ENCODE peak calls at places on chromosome 12, in nine cellular contexts. One of them, this sample, is unnamed.

GRCh38 chr12:5648692-5649338 is 216.9 kb downstream of the NTF3 start:
- DNase-seq in activated naive CD4-positive, alpha-beta T cell treated with anti-CD3 and anti-CD28 coated beads for 36 hours: no peak
- DNase-seq in iPS DF 19.7: peak; percentile 63
- DNase-seq in GM13976: no peak
- DNase-seq in CD8-positive, alpha-beta memory T cell: no peak
- DNase-seq in GM12865: peak; percentile 9
- DNase-seq in PC-3: peak; percentile 29
- DNase-seq in NCI-H1092: peak; percentile 84
- DNase-seq in stimulated activated CD4-positive, alpha-beta T cell treated with anti-CD3 and anti-CD28 coated beads, Interleukin-1b, Interleukin-23, amount 100 ng/mL, for 24 hours: no peak
- DNase-seq in this sample: peak; percentile 14

GRCh38 chr12:97716356-97716755 is 253.8 kb downstream of the RMST start:
- DNase-seq in activated naive CD4-positive, alpha-beta T cell treated with anti-CD3 and anti-CD28 coated beads for 36 hours: no peak
- DNase-seq in iPS DF 19.7: peak; percentile 9
- DNase-seq in GM13976: no peak
- DNase-seq in CD8-positive, alpha-beta memory T cell: no peak
- DNase-seq in GM12865: peak; percentile 41
- DNase-seq in PC-3: peak; percentile 41
- DNase-seq in NCI-H1092: no peak
- DNase-seq in stimulated activated CD4-positive, alpha-beta T cell treated with anti-CD3 and anti-CD28 coated beads, Interleukin-1b, Interleukin-23, amount 100 ng/mL, for 24 hours: no peak
- DNase-seq in this sample: no peak

GRCh38 chr12:42492267-42492666 is 97.3 kb downstream of the PRICKLE1 start:
- DNase-seq in activated naive CD4-positive, alpha-beta T cell treated with anti-CD3 and anti-CD28 coated beads for 36 hours: no peak
- DNase-seq in iPS DF 19.7: no peak
- DNase-seq in GM13976: no peak
- DNase-seq in CD8-positive, alpha-beta memory T cell: no peak
- DNase-seq in GM12865: no peak
- DNase-seq in PC-3: no peak
- DNase-seq in NCI-H1092: no peak
- DNase-seq in stimulated activated CD4-positive, alpha-beta T cell treated with anti-CD3 and anti-CD28 coated beads, Interleukin-1b, Interleukin-23, amount 100 ng/mL, for 24 hours: no peak
- DNase-seq in this sample: no peak

GRCh38 chr12:126027816-126028215 is 962.6 kb downstream of the AACS start:
- DNase-seq in activated naive CD4-positive, alpha-beta T cell treated with anti-CD3 and anti-CD28 coated beads for 36 hours: no peak
- DNase-seq in iPS DF 19.7: no peak
- DNase-seq in GM13976: no peak
- DNase-seq in CD8-positive, alpha-beta memory T cell: no peak
- DNase-seq in GM12865: no peak
- DNase-seq in PC-3: no peak
- DNase-seq in NCI-H1092: no peak
- DNase-seq in stimulated activated CD4-positive, alpha-beta T cell treated with anti-CD3 and anti-CD28 coated beads, Interleukin-1b, Interleukin-23, amount 100 ng/mL, for 24 hours: no peak
- DNase-seq in this sample: no peak

GRCh38 chr12:122974274-122974891 is 661 bp upstream of the OGFOD2 start:
- DNase-seq in activated naive CD4-positive, alpha-beta T cell treated with anti-CD3 and anti-CD28 coated beads for 36 hours: peak; percentile 100
- DNase-seq in iPS DF 19.7: peak; percentile 95
- DNase-seq in GM13976: peak; percentile 94
- DNase-seq in CD8-positive, alpha-beta memory T cell: peak; percentile 99
- DNase-seq in GM12865: peak; percentile 99
- DNase-seq in PC-3: peak; percentile 98
- DNase-seq in NCI-H1092: peak; percentile 95
- DNase-seq in stimulated activated CD4-positive, alpha-beta T cell treated with anti-CD3 and anti-CD28 coated beads, Interleukin-1b, Interleukin-23, amount 100 ng/mL, for 24 hours: peak; percentile 98
- DNase-seq in this sample: peak; percentile 97

GRCh38 chr12:62438098-62438692 is 28.4 kb upstream of the MON2 start:
- DNase-seq in activated naive CD4-positive, alpha-beta T cell treated with anti-CD3 and anti-CD28 coated beads for 36 hours: peak; percentile 70
- DNase-seq in iPS DF 19.7: no peak
- DNase-seq in GM13976: peak; percentile 57
- DNase-seq in CD8-positive, alpha-beta memory T cell: peak; percentile 62
- DNase-seq in GM12865: peak; percentile 63
- DNase-seq in PC-3: peak; percentile 75
- DNase-seq in NCI-H1092: no peak
- DNase-seq in stimulated activated CD4-positive, alpha-beta T cell treated with anti-CD3 and anti-CD28 coated beads, Interleukin-1b, Interleukin-23, amount 100 ng/mL, for 24 hours: peak; percentile 14
- DNase-seq in this sample: peak; percentile 50

GRCh38 chr12:68971404-68971803 is 38.4 kb upstream of the CPM start:
- DNase-seq in activated naive CD4-positive, alpha-beta T cell treated with anti-CD3 and anti-CD28 coated beads for 36 hours: no peak
- DNase-seq in iPS DF 19.7: no peak
- DNase-seq in GM13976: no peak
- DNase-seq in CD8-positive, alpha-beta memory T cell: no peak
- DNase-seq in GM12865: no peak
- DNase-seq in PC-3: peak; percentile 67
- DNase-seq in NCI-H1092: no peak
- DNase-seq in stimulated activated CD4-positive, alpha-beta T cell treated with anti-CD3 and anti-CD28 coated beads, Interleukin-1b, Interleukin-23, amount 100 ng/mL, for 24 hours: no peak
- DNase-seq in this sample: no peak

GRCh38 chr12:58966939-58967338 is 46.6 kb upstream of the LRIG3 start:
- DNase-seq in activated naive CD4-positive, alpha-beta T cell treated with anti-CD3 and anti-CD28 coated beads for 36 hours: no peak
- DNase-seq in iPS DF 19.7: no peak
- DNase-seq in GM13976: no peak
- DNase-seq in CD8-positive, alpha-beta memory T cell: no peak
- DNase-seq in GM12865: no peak
- DNase-seq in PC-3: no peak
- DNase-seq in NCI-H1092: no peak
- DNase-seq in stimulated activated CD4-positive, alpha-beta T cell treated with anti-CD3 and anti-CD28 coated beads, Interleukin-1b, Interleukin-23, amount 100 ng/mL, for 24 hours: no peak
- DNase-seq in this sample: no peak

GRCh38 chr12:50568338-50569155 is 63.8 kb downstream of the DIP2B start:
- DNase-seq in activated naive CD4-positive, alpha-beta T cell treated with anti-CD3 and anti-CD28 coated beads for 36 hours: no peak
- DNase-seq in iPS DF 19.7: no peak
- DNase-seq in GM13976: no peak
- DNase-seq in CD8-positive, alpha-beta memory T cell: no peak
- DNase-seq in GM12865: no peak
- DNase-seq in PC-3: no peak
- DNase-seq in NCI-H1092: no peak
- DNase-seq in stimulated activated CD4-positive, alpha-beta T cell treated with anti-CD3 and anti-CD28 coated beads, Interleukin-1b, Interleukin-23, amount 100 ng/mL, for 24 hours: no peak
- DNase-seq in this sample: no peak

GRCh38 chr12:2640709-2641108 is 154.1 kb upstream of the FKBP4 start:
- DNase-seq in activated naive CD4-positive, alpha-beta T cell treated with anti-CD3 and anti-CD28 coated beads for 36 hours: no peak
- DNase-seq in iPS DF 19.7: no peak
- DNase-seq in GM13976: no peak
- DNase-seq in CD8-positive, alpha-beta memory T cell: no peak
- DNase-seq in GM12865: no peak
- DNase-seq in PC-3: peak; percentile 81
- DNase-seq in NCI-H1092: no peak
- DNase-seq in stimulated activated CD4-positive, alpha-beta T cell treated with anti-CD3 and anti-CD28 coated beads, Interleukin-1b, Interleukin-23, amount 100 ng/mL, for 24 hours: no peak
- DNase-seq in this sample: no peak

GRCh38 chr12:68180792-68181744 is 21.5 kb upstream of the IFNG start:
- DNase-seq in activated naive CD4-positive, alpha-beta T cell treated with anti-CD3 and anti-CD28 coated beads for 36 hours: peak; percentile 70
- DNase-seq in iPS DF 19.7: no peak
- DNase-seq in GM13976: no peak
- DNase-seq in CD8-positive, alpha-beta memory T cell: peak; percentile 58
- DNase-seq in GM12865: peak; percentile 8
- DNase-seq in PC-3: no peak
- DNase-seq in NCI-H1092: no peak
- DNase-seq in stimulated activated CD4-positive, alpha-beta T cell treated with anti-CD3 and anti-CD28 coated beads, Interleukin-1b, Interleukin-23, amount 100 ng/mL, for 24 hours: no peak
- DNase-seq in this sample: peak; percentile 20

GRCh38 chr12:112218150-112218549 is 92.8 kb downstream of the TRAFD1 start:
- DNase-seq in activated naive CD4-positive, alpha-beta T cell treated with anti-CD3 and anti-CD28 coated beads for 36 hours: no peak
- DNase-seq in iPS DF 19.7: no peak
- DNase-seq in GM13976: no peak
- DNase-seq in CD8-positive, alpha-beta memory T cell: no peak
- DNase-seq in GM12865: no peak
- DNase-seq in PC-3: no peak
- DNase-seq in NCI-H1092: no peak
- DNase-seq in stimulated activated CD4-positive, alpha-beta T cell treated with anti-CD3 and anti-CD28 coated beads, Interleukin-1b, Interleukin-23, amount 100 ng/mL, for 24 hours: no peak
- DNase-seq in this sample: no peak

GRCh38 chr12:90043264-90043663 is 334.6 kb upstream of the ATP2B1 start:
- DNase-seq in activated naive CD4-positive, alpha-beta T cell treated with anti-CD3 and anti-CD28 coated beads for 36 hours: no peak
- DNase-seq in iPS DF 19.7: no peak
- DNase-seq in GM13976: no peak
- DNase-seq in CD8-positive, alpha-beta memory T cell: no peak
- DNase-seq in GM12865: no peak
- DNase-seq in PC-3: peak; percentile 32
- DNase-seq in NCI-H1092: no peak
- DNase-seq in stimulated activated CD4-positive, alpha-beta T cell treated with anti-CD3 and anti-CD28 coated beads, Interleukin-1b, Interleukin-23, amount 100 ng/mL, for 24 hours: no peak
- DNase-seq in this sample: no peak

GRCh38 chr12:26198742-26199141 is 3.4 kb downstream of the SSPN start:
- DNase-seq in activated naive CD4-positive, alpha-beta T cell treated with anti-CD3 and anti-CD28 coated beads for 36 hours: no peak
- DNase-seq in iPS DF 19.7: no peak
- DNase-seq in GM13976: no peak
- DNase-seq in CD8-positive, alpha-beta memory T cell: no peak
- DNase-seq in GM12865: no peak
- DNase-seq in PC-3: peak; percentile 78
- DNase-seq in NCI-H1092: no peak
- DNase-seq in stimulated activated CD4-positive, alpha-beta T cell treated with anti-CD3 and anti-CD28 coated beads, Interleukin-1b, Interleukin-23, amount 100 ng/mL, for 24 hours: no peak
- DNase-seq in this sample: no peak

GRCh38 chr12:31105668-31106067 is 32.0 kb downstream of the DDX11 start:
- DNase-seq in activated naive CD4-positive, alpha-beta T cell treated with anti-CD3 and anti-CD28 coated beads for 36 hours: no peak
- DNase-seq in iPS DF 19.7: no peak
- DNase-seq in GM13976: no peak
- DNase-seq in CD8-positive, alpha-beta memory T cell: no peak
- DNase-seq in GM12865: no peak
- DNase-seq in PC-3: no peak
- DNase-seq in NCI-H1092: no peak
- DNase-seq in stimulated activated CD4-positive, alpha-beta T cell treated with anti-CD3 and anti-CD28 coated beads, Interleukin-1b, Interleukin-23, amount 100 ng/mL, for 24 hours: no peak
- DNase-seq in this sample: no peak

GRCh38 chr12:42921741-42922511 is 332.4 kb upstream of the PRICKLE1 start:
- DNase-seq in activated naive CD4-positive, alpha-beta T cell treated with anti-CD3 and anti-CD28 coated beads for 36 hours: no peak
- DNase-seq in iPS DF 19.7: no peak
- DNase-seq in GM13976: no peak
- DNase-seq in CD8-positive, alpha-beta memory T cell: no peak
- DNase-seq in GM12865: no peak
- DNase-seq in PC-3: peak; percentile 64
- DNase-seq in NCI-H1092: no peak
- DNase-seq in stimulated activated CD4-positive, alpha-beta T cell treated with anti-CD3 and anti-CD28 coated beads, Interleukin-1b, Interleukin-23, amount 100 ng/mL, for 24 hours: no peak
- DNase-seq in this sample: no peak

GRCh38 chr12:20283467-20283866 is 84.9 kb upstream of the PDE3A start:
- DNase-seq in activated naive CD4-positive, alpha-beta T cell treated with anti-CD3 and anti-CD28 coated beads for 36 hours: no peak
- DNase-seq in iPS DF 19.7: no peak
- DNase-seq in GM13976: no peak
- DNase-seq in CD8-positive, alpha-beta memory T cell: no peak
- DNase-seq in GM12865: no peak
- DNase-seq in PC-3: no peak
- DNase-seq in NCI-H1092: no peak
- DNase-seq in stimulated activated CD4-positive, alpha-beta T cell treated with anti-CD3 and anti-CD28 coated beads, Interleukin-1b, Interleukin-23, amount 100 ng/mL, for 24 hours: no peak
- DNase-seq in this sample: no peak

GRCh38 chr12:75974323-75975273 is 57.0 kb downstream of the PHLDA1 start:
- DNase-seq in activated naive CD4-positive, alpha-beta T cell treated with anti-CD3 and anti-CD28 coated beads for 36 hours: no peak
- DNase-seq in iPS DF 19.7: no peak
- DNase-seq in GM13976: no peak
- DNase-seq in CD8-positive, alpha-beta memory T cell: no peak
- DNase-seq in GM12865: no peak
- DNase-seq in PC-3: no peak
- DNase-seq in NCI-H1092: no peak
- DNase-seq in stimulated activated CD4-positive, alpha-beta T cell treated with anti-CD3 and anti-CD28 coated beads, Interleukin-1b, Interleukin-23, amount 100 ng/mL, for 24 hours: no peak
- DNase-seq in this sample: no peak

GRCh38 chr12:102342281-102343006 is 137.9 kb downstream of the IGF1 start:
- DNase-seq in activated naive CD4-positive, alpha-beta T cell treated with anti-CD3 and anti-CD28 coated beads for 36 hours: no peak
- DNase-seq in iPS DF 19.7: no peak
- DNase-seq in GM13976: no peak
- DNase-seq in CD8-positive, alpha-beta memory T cell: no peak
- DNase-seq in GM12865: no peak
- DNase-seq in PC-3: no peak
- DNase-seq in NCI-H1092: no peak
- DNase-seq in stimulated activated CD4-positive, alpha-beta T cell treated with anti-CD3 and anti-CD28 coated beads, Interleukin-1b, Interleukin-23, amount 100 ng/mL, for 24 hours: no peak
- DNase-seq in this sample: no peak

GRCh38 chr12:132640936-132641335 is 22.4 kb downstream of the P2RX2 start:
- DNase-seq in activated naive CD4-positive, alpha-beta T cell treated with anti-CD3 and anti-CD28 coated beads for 36 hours: no peak
- DNase-seq in iPS DF 19.7: no peak
- DNase-seq in GM13976: no peak
- DNase-seq in CD8-positive, alpha-beta memory T cell: peak; percentile 21
- DNase-seq in GM12865: no peak
- DNase-seq in PC-3: no peak
- DNase-seq in NCI-H1092: no peak
- DNase-seq in stimulated activated CD4-positive, alpha-beta T cell treated with anti-CD3 and anti-CD28 coated beads, Interleukin-1b, Interleukin-23, amount 100 ng/mL, for 24 hours: no peak
- DNase-seq in this sample: no peak

GRCh38 chr12:107372229-107372658 is 278.9 kb upstream of the CRY1 start:
- DNase-seq in activated naive CD4-positive, alpha-beta T cell treated with anti-CD3 and anti-CD28 coated beads for 36 hours: peak; percentile 72
- DNase-seq in iPS DF 19.7: no peak
- DNase-seq in GM13976: no peak
- DNase-seq in CD8-positive, alpha-beta memory T cell: peak; percentile 50
- DNase-seq in GM12865: peak; percentile 5
- DNase-seq in PC-3: no peak
- DNase-seq in NCI-H1092: no peak
- DNase-seq in stimulated activated CD4-positive, alpha-beta T cell treated with anti-CD3 and anti-CD28 coated beads, Interleukin-1b, Interleukin-23, amount 100 ng/mL, for 24 hours: no peak
- DNase-seq in this sample: no peak

GRCh38 chr12:49609875-49610154 is 4.4 kb upstream of the FAM186B start:
- DNase-seq in activated naive CD4-positive, alpha-beta T cell treated with anti-CD3 and anti-CD28 coated beads for 36 hours: no peak
- DNase-seq in iPS DF 19.7: no peak
- DNase-seq in GM13976: no peak
- DNase-seq in CD8-positive, alpha-beta memory T cell: no peak
- DNase-seq in GM12865: no peak
- DNase-seq in PC-3: peak; percentile 54
- DNase-seq in NCI-H1092: no peak
- DNase-seq in stimulated activated CD4-positive, alpha-beta T cell treated with anti-CD3 and anti-CD28 coated beads, Interleukin-1b, Interleukin-23, amount 100 ng/mL, for 24 hours: no peak
- DNase-seq in this sample: peak; percentile 27

GRCh38 chr12:52256165-52256935 is 18.1 kb upstream of the KRT86 start:
- DNase-seq in activated naive CD4-positive, alpha-beta T cell treated with anti-CD3 and anti-CD28 coated beads for 36 hours: no peak
- DNase-seq in iPS DF 19.7: no peak
- DNase-seq in GM13976: no peak
- DNase-seq in CD8-positive, alpha-beta memory T cell: no peak
- DNase-seq in GM12865: no peak
- DNase-seq in PC-3: peak; percentile 17
- DNase-seq in NCI-H1092: no peak
- DNase-seq in stimulated activated CD4-positive, alpha-beta T cell treated with anti-CD3 and anti-CD28 coated beads, Interleukin-1b, Interleukin-23, amount 100 ng/mL, for 24 hours: no peak
- DNase-seq in this sample: no peak

GRCh38 chr12:12803186-12803585 is 10.0 kb upstream of the DDX47 start:
- DNase-seq in activated naive CD4-positive, alpha-beta T cell treated with anti-CD3 and anti-CD28 coated beads for 36 hours: peak; percentile 61
- DNase-seq in iPS DF 19.7: no peak
- DNase-seq in GM13976: peak; percentile 61
- DNase-seq in CD8-positive, alpha-beta memory T cell: peak; percentile 52
- DNase-seq in GM12865: peak; percentile 81
- DNase-seq in PC-3: peak; percentile 95
- DNase-seq in NCI-H1092: peak; percentile 2
- DNase-seq in stimulated activated CD4-positive, alpha-beta T cell treated with anti-CD3 and anti-CD28 coated beads, Interleukin-1b, Interleukin-23, amount 100 ng/mL, for 24 hours: no peak
- DNase-seq in this sample: peak; percentile 7

GRCh38 chr12:114530417-114530816 is 124.5 kb upstream of the TBX5 start:
- DNase-seq in activated naive CD4-positive, alpha-beta T cell treated with anti-CD3 and anti-CD28 coated beads for 36 hours: no peak
- DNase-seq in iPS DF 19.7: no peak
- DNase-seq in GM13976: no peak
- DNase-seq in CD8-positive, alpha-beta memory T cell: no peak
- DNase-seq in GM12865: no peak
- DNase-seq in PC-3: no peak
- DNase-seq in NCI-H1092: no peak
- DNase-seq in stimulated activated CD4-positive, alpha-beta T cell treated with anti-CD3 and anti-CD28 coated beads, Interleukin-1b, Interleukin-23, amount 100 ng/mL, for 24 hours: no peak
- DNase-seq in this sample: no peak

GRCh38 chr12:94390130-94390485 is 69.6 kb downstream of the CEP83 start:
- DNase-seq in activated naive CD4-positive, alpha-beta T cell treated with anti-CD3 and anti-CD28 coated beads for 36 hours: no peak
- DNase-seq in iPS DF 19.7: no peak
- DNase-seq in GM13976: no peak
- DNase-seq in CD8-positive, alpha-beta memory T cell: no peak
- DNase-seq in GM12865: no peak
- DNase-seq in PC-3: no peak
- DNase-seq in NCI-H1092: no peak
- DNase-seq in stimulated activated CD4-positive, alpha-beta T cell treated with anti-CD3 and anti-CD28 coated beads, Interleukin-1b, Interleukin-23, amount 100 ng/mL, for 24 hours: no peak
- DNase-seq in this sample: no peak

GRCh38 chr12:27331299-27331926 is 1.2 kb upstream of the BMAL2 start:
- DNase-seq in activated naive CD4-positive, alpha-beta T cell treated with anti-CD3 and anti-CD28 coated beads for 36 hours: peak; percentile 67
- DNase-seq in iPS DF 19.7: no peak
- DNase-seq in GM13976: peak; percentile 74
- DNase-seq in CD8-positive, alpha-beta memory T cell: no peak
- DNase-seq in GM12865: peak; percentile 87
- DNase-seq in PC-3: peak; percentile 99
- DNase-seq in NCI-H1092: no peak
- DNase-seq in stimulated activated CD4-positive, alpha-beta T cell treated with anti-CD3 and anti-CD28 coated beads, Interleukin-1b, Interleukin-23, amount 100 ng/mL, for 24 hours: no peak
- DNase-seq in this sample: no peak

GRCh38 chr12:112025808-112026375 is 12.7 kb downstream of the ERP29 start:
- DNase-seq in activated naive CD4-positive, alpha-beta T cell treated with anti-CD3 and anti-CD28 coated beads for 36 hours: no peak
- DNase-seq in iPS DF 19.7: no peak
- DNase-seq in GM13976: no peak
- DNase-seq in CD8-positive, alpha-beta memory T cell: no peak
- DNase-seq in GM12865: peak; percentile 32
- DNase-seq in PC-3: no peak
- DNase-seq in NCI-H1092: no peak
- DNase-seq in stimulated activated CD4-positive, alpha-beta T cell treated with anti-CD3 and anti-CD28 coated beads, Interleukin-1b, Interleukin-23, amount 100 ng/mL, for 24 hours: no peak
- DNase-seq in this sample: no peak

GRCh38 chr12:58889557-58889956 is 30.7 kb downstream of the LRIG3 start:
- DNase-seq in activated naive CD4-positive, alpha-beta T cell treated with anti-CD3 and anti-CD28 coated beads for 36 hours: no peak
- DNase-seq in iPS DF 19.7: no peak
- DNase-seq in GM13976: no peak
- DNase-seq in CD8-positive, alpha-beta memory T cell: no peak
- DNase-seq in GM12865: no peak
- DNase-seq in PC-3: no peak
- DNase-seq in NCI-H1092: no peak
- DNase-seq in stimulated activated CD4-positive, alpha-beta T cell treated with anti-CD3 and anti-CD28 coated beads, Interleukin-1b, Interleukin-23, amount 100 ng/mL, for 24 hours: no peak
- DNase-seq in this sample: no peak

GRCh38 chr12:7797698-7798398 is 8.6 kb downstream of the NANOG start:
- DNase-seq in activated naive CD4-positive, alpha-beta T cell treated with anti-CD3 and anti-CD28 coated beads for 36 hours: no peak
- DNase-seq in iPS DF 19.7: no peak
- DNase-seq in GM13976: no peak
- DNase-seq in CD8-positive, alpha-beta memory T cell: no peak
- DNase-seq in GM12865: no peak
- DNase-seq in PC-3: no peak
- DNase-seq in NCI-H1092: no peak
- DNase-seq in stimulated activated CD4-positive, alpha-beta T cell treated with anti-CD3 and anti-CD28 coated beads, Interleukin-1b, Interleukin-23, amount 100 ng/mL, for 24 hours: no peak
- DNase-seq in this sample: no peak

GRCh38 chr12:1932264-1932777 is 13.9 kb upstream of the CACNA2D4 start:
- DNase-seq in activated naive CD4-positive, alpha-beta T cell treated with anti-CD3 and anti-CD28 coated beads for 36 hours: no peak
- DNase-seq in iPS DF 19.7: no peak
- DNase-seq in GM13976: peak; percentile 49
- DNase-seq in CD8-positive, alpha-beta memory T cell: no peak
- DNase-seq in GM12865: peak; percentile 16
- DNase-seq in PC-3: no peak
- DNase-seq in NCI-H1092: peak; percentile 56
- DNase-seq in stimulated activated CD4-positive, alpha-beta T cell treated with anti-CD3 and anti-CD28 coated beads, Interleukin-1b, Interleukin-23, amount 100 ng/mL, for 24 hours: no peak
- DNase-seq in this sample: peak; percentile 7